ENCODE peak calls at places on chromosomes 2 and 18, in four cellular contexts. T, X, D and R are unnamed samples.

GRCh38 chr2:240988571-240989271 is 9.7 kb upstream of the SNED1 start:
- DNase-seq in T (no peak), X (peak), D (no peak), R (peak)

GRCh38 chr2:23926289-23926749 is 604 bp downstream of the ATAD2B start:
- DNase-seq in T (no peak), X (peak), D (peak), R (peak)

GRCh38 chr2:71474116-71474743 is 20.9 kb downstream of the DYSF start:
- DNase-seq in T (no peak), X (no peak), D (no peak), R (no peak)

GRCh38 chr2:9703085-9703641 is 72.4 kb upstream of the YWHAQ start:
- DNase-seq in T (peak), X (no peak), D (peak), R (no peak)

GRCh38 chr2:240462704-240463273 is 27.3 kb downstream of the GPC1 start:
- DNase-seq in T (no peak), X (no peak), D (no peak), R (peak)

GRCh38 chr2:12613137-12613912 is 103.4 kb upstream of the TRIB2 start:
- DNase-seq in T (no peak), X (no peak), D (no peak), R (no peak)

GRCh38 chr2:9752441-9753275 is 90.6 kb upstream of the TAF1B start:
- DNase-seq in T (peak), X (no peak), D (peak), R (no peak)

GRCh38 chr2:27251786-27252185 is 11.1 kb downstream of the SLC30A3 start:
- DNase-seq in T (no peak), X (no peak), D (no peak), R (no peak)

GRCh38 chr2:176643711-176644110 is 374.5 kb downstream of the MTX2 start:
- DNase-seq in T (peak), X (no peak), D (no peak), R (peak)

GRCh38 chr2:71000780-71001591 is 6.3 kb upstream of the TEX261 start:
- DNase-seq in T (peak), X (peak), D (peak), R (peak)

GRCh38 chr2:223760838-223761502 is 76.4 kb downstream of the AP1S3 start:
- DNase-seq in T (peak), X (peak), D (peak), R (peak)

GRCh38 chr18:54127759-54128378 is 96.6 kb downstream of the MBD2 start:
- DNase-seq in T (peak), X (no peak), D (peak), R (peak)

GRCh38 chr2:119197529-119198266 is 25.9 kb upstream of the STEAP3 start:
- DNase-seq in T (peak), X (no peak), D (no peak), R (no peak)

GRCh38 chr2:231110551-231110950 is 14.3 kb downstream of the HTR2B start:
- DNase-seq in T (no peak), X (no peak), D (no peak), R (no peak)

GRCh38 chr2:201517094-201517493 is 65.6 kb downstream of the STRADB start:
- DNase-seq in T (no peak), X (no peak), D (no peak), R (no peak)

GRCh38 chr2:142580691-142581090 is 296.8 kb upstream of the KYNU start:
- DNase-seq in T (no peak), X (no peak), D (no peak), R (no peak)

GRCh38 chr18:8616026-8616401 is 6.8 kb downstream of the RAB12 start:
- DNase-seq in T (peak), X (no peak), D (no peak), R (no peak)

GRCh38 chr2:119230219-119230618 is 6.6 kb downstream of the STEAP3 start:
- DNase-seq in T (no peak), X (no peak), D (no peak), R (no peak)

GRCh38 chr2:165898381-165898780 is 55.2 kb downstream of the TTC21B start:
- DNase-seq in T (no peak), X (no peak), D (no peak), R (no peak)

GRCh38 chr2:112481050-112481527 is 867 bp upstream of the TTL start:
- DNase-seq in T (peak), X (peak), D (peak), R (peak)

GRCh38 chr2:241217320-241218031 is 29.0 kb downstream of the ANO7 start:
- DNase-seq in T (peak), X (peak), D (peak), R (peak)

GRCh38 chr2:19738707-19739106 is 163.1 kb downstream of the TTC32 start:
- DNase-seq in T (no peak), X (no peak), D (no peak), R (peak)
- H3K27ac ChIP-seq in T (no peak), X (peak), D (no peak), R (no peak)

GRCh38 chr2:63841254-63842022 is at the start of gene UGP2:
- DNase-seq in T (peak), X (peak), D (peak), R (peak)
- TF ChIP-seq POLR2A in T (peak), X (no peak), D (peak), R (peak)

GRCh38 chr2:156003780-156004179 is 328.7 kb downstream of the NR4A2 start:
- DNase-seq in T (no peak), X (no peak), D (no peak), R (no peak)

GRCh38 chr2:156004460-156004859 is 328.1 kb downstream of the NR4A2 start:
- DNase-seq in T (no peak), X (no peak), D (no peak), R (no peak)

GRCh38 chr2:156005531-156005930 is 327.0 kb downstream of the NR4A2 start:
- DNase-seq in T (no peak), X (no peak), D (no peak), R (no peak)

GRCh38 chr2:156006721-156007618 is 325.6 kb downstream of the NR4A2 start:
- DNase-seq in T (no peak), X (no peak), D (no peak), R (no peak)

DNA sequence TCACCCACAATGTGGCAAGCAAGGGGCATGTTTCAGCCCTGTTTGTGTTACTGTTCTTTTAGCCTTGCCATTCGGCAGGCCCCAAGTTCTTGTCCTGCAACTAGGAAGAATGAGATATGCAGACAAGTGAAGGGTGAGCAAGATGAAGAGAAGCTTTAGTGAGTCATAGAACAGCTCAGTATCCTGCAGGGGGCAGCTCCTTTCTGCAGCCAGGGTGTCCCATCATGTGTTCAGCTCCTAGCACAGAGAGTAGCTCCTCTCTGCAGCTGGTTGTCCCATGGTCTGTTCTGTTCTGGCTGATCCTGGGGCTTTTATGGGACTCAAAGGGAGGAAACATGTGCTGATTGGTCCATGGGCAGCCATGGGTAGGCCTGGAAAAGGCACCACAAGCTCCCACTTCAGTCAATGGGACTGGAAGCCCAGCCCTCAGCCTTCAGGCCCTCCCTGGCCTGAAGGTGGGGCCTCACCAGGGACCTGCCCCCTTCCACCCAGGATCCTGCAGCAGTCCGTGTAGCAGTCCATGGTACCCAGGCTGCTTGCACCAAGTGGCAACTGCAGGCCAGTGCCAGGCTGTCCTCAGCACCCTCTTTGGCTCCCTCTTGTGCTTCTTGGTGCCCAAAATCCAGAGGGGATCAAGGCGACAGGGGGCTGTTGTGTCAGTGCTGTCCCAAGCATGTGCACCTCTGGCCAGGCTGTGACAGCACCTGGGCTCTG is 326.4 kb downstream of the NR4A2 start:
- DNase-seq in T (peak), X (no peak), D (no peak), R (no peak)
- TF ChIP-seq CTCF in T (peak), X (no peak), D (no peak), R (no peak)

DNA sequence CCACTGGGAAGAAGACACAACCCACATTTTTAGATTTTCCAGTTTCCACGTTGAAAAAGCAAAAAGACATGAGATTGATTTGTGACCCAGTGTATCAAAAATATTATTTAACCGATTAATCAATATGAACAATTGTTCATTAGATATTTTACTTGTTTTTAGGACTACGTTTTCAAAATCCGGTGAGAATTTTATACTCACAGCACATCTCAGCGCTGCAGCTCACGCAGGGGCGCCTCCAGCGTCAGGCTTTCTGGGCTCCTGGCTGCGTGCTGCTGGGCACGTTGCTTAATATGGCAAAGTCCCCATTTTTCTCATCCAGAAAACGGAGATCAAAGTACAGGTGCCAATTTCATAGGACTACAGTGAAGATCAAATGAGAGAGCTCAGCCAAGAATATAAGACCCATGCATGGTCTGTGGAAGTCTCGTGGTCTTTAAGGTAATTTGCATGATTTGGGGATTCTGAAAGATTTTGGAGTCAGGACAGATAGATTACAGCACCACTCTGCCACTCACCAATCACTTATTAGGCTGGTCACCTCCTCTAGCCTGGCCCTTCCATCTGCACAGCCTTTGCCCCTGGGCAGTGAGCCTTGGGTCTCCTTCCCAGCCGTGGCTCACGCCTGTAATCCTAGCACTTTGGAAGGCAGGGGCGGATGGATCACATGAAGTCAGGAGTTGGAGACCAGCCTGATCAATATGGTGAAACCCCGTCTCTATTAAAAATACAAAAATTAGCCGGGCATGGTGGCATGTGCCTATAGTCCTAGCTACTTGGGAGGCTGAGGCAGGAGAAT is 36.2 kb downstream of the PTPN18 start:
- DNase-seq in T (peak), X (no peak), D (no peak), R (no peak)
- H3K27ac ChIP-seq in T (no peak), X (peak), D (peak), R (peak)

GRCh38 chr2:144382848-144383247 is 137.1 kb downstream of the ZEB2 start:
- DNase-seq in T (no peak), X (no peak), D (no peak), R (no peak)
- TF ChIP-seq POLR2A in T (no peak), X (no peak), D (no peak), R (no peak)

DNA sequence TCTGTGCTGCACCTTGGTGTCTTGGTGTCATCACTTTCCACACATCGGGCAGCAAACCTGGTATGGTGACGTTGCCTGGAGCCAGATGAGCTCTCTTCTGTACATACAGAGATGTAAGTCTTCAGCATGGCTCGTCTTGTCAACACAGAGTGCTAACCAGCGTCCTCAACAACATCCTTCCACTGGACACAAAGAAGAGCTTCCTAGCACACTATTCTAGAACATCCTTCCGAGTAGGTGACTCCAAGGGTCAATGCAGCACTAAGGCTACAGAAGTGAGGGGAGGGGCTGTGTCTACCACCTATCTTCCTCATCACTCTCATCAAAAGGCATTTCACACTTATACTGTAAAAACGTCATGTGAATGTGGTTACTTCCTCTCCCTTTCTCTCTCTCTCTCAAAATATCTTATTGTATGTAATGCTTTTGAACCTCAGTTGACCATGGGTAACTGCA is 108.1 kb upstream of the SLC1A4 start:
- DNase-seq in T (no peak), X (no peak), D (no peak), R (no peak)
- TF ChIP-seq CTCF in T (no peak), X (no peak), D (no peak), R (no peak)

GRCh38 chr2:36562245-36562644 is 35.7 kb downstream of the FEZ2 start:
- DNase-seq in T (no peak), X (no peak), D (no peak), R (no peak)

GRCh38 chr2:36566887-36567286 is 31.1 kb downstream of the FEZ2 start:
- DNase-seq in T (no peak), X (no peak), D (no peak), R (no peak)

GRCh38 chr2:36565712-36566111 is 32.3 kb downstream of the FEZ2 start:
- DNase-seq in T (no peak), X (no peak), D (no peak), R (no peak)

GRCh38 chr2:36562973-36563532 is 34.9 kb downstream of the FEZ2 start:
- DNase-seq in T (peak), X (no peak), D (no peak), R (peak)

DNA sequence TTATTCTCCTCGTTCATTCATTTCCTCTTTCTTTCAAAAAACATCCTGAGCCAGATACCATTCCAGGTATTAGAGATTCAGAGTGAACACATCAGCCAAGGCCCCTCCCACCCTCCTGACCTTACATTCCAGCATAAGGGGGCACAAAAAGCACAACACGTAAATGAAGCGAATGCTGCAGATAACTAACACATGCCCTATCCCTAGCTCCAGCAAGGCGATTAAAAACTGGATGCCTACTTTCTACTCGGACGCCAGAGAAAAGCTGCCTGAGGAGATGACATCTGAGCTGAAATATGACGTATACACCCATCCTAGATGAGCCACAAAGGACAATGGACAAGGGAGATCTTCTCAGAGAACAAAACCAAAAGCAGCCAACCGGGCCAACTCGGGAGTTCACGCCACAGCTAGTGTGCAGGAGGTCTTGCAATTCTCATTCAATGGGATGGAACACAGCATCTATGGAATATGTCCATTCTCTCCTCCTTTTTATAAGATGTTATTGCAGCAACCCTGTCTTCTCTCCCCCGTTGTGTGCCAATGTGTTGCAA is 33.5 kb downstream of the FEZ2 start:
- DNase-seq in T (no peak), X (no peak), D (no peak), R (no peak)
- H3K27ac ChIP-seq in T (no peak), X (peak), D (peak), R (no peak)

GRCh38 chr2:69643602-69644505 is at the start of gene AAK1:
- DNase-seq in T (peak), X (peak), D (peak), R (peak)
- TF ChIP-seq POLR2A in T (peak), X (peak), D (peak), R (peak)

GRCh38 chr18:80163183-80163582 is 54.1 kb downstream of the ADNP2 start:
- DNase-seq in T (no peak), X (no peak), D (no peak), R (no peak)

GRCh38 chr18:80161781-80162417 is 52.8 kb downstream of the ADNP2 start:
- DNase-seq in T (no peak), X (no peak), D (no peak), R (no peak)

GRCh38 chr18:80157708-80158343 is 48.8 kb downstream of the ADNP2 start:
- DNase-seq in T (peak), X (peak), D (peak), R (peak)

GRCh38 chr18:80158365-80158764 is 49.3 kb downstream of the ADNP2 start:
- DNase-seq in T (no peak), X (no peak), D (no peak), R (peak)

GRCh38 chr18:80159713-80160636 is 50.9 kb downstream of the ADNP2 start:
- DNase-seq in T (no peak), X (no peak), D (no peak), R (no peak)
- TF ChIP-seq CTCF in T (no peak), X (no peak), D (no peak), R (peak)

GRCh38 chr18:76859474-76860339 is 37.4 kb downstream of the ZNF236 start:
- DNase-seq in T (no peak), X (no peak), D (no peak), R (no peak)

GRCh38 chr18:76860411-76860810 is 38.1 kb downstream of the ZNF236 start:
- DNase-seq in T (no peak), X (no peak), D (no peak), R (no peak)

GRCh38 chr18:76857476-76857875 is 35.1 kb downstream of the ZNF236 start:
- DNase-seq in T (no peak), X (no peak), D (no peak), R (no peak)
- H3K27ac ChIP-seq in T (no peak), X (no peak), D (no peak), R (no peak)